ENCODE peak calls at places on chromosomes 7 and 10, in four cellular contexts. U is midbrain; S is nucleus accumbens; M is activated CD8-positive, alpha-beta memory T cell treated with anti-CD3 and anti-CD28 coated beads for 48 hours. K is an unnamed sample.

GRCh38 chr7:99024066-99024465 is 119.8 kb downstream of the SMURF1 start:
- DNase-seq in U (no peak), S (no peak), M (no peak), K (no peak)

GRCh38 chr10:86367339-86367951 is 850 bp upstream of the GRID1 start:
- DNase-seq in U (peak; percentile 55), S (peak; percentile 48), M (no peak), K (no peak)

GRCh38 chr10:12790270-12790669 is 211.2 kb downstream of the CCDC3 start:
- DNase-seq in U (no peak), S (no peak), M (no peak), K (no peak)

GRCh38 chr7:84136336-84136735 is 58.3 kb downstream of the SEMA3A start:
- DNase-seq in U (no peak), S (no peak), M (no peak), K (no peak)

GRCh38 chr10:112963835-112964234 is 13.8 kb downstream of the TCF7L2 start:
- DNase-seq in U (no peak), S (no peak), M (no peak), K (peak; percentile 40)

GRCh38 chr10:3538291-3538849 is 246.6 kb downstream of the KLF6 start:
- DNase-seq in U (no peak), S (no peak), M (no peak), K (no peak)

GRCh38 chr10:49089152-49089788 is 26.1 kb downstream of the VSTM4 start:
- DNase-seq in U (no peak), S (no peak), M (no peak), K (no peak)

GRCh38 chr10:97321807-97322195 is 2.7 kb downstream of the FRAT1 start:
- DNase-seq in U (peak; percentile 57), S (peak; percentile 18), M (no peak), K (no peak)

GRCh38 chr7:143987513-143987912 is 12.6 kb upstream of the OR6B1 start:
- DNase-seq in U (no peak), S (no peak), M (no peak), K (no peak)

GRCh38 chr10:132876967-132877366 is 65.4 kb downstream of the CFAP46 start:
- DNase-seq in U (no peak), S (no peak), M (no peak), K (no peak)

GRCh38 chr10:72567421-72567820 is 58.5 kb downstream of the MICU1 start:
- DNase-seq in U (no peak), S (no peak), M (no peak), K (peak; percentile 28)

GRCh38 chr10:78464118-78464855 is 430.6 kb downstream of the RPS24 start:
- DNase-seq in U (no peak), S (no peak), M (no peak), K (no peak)

GRCh38 chr7:36784991-36785940 is 61.0 kb upstream of the AOAH start:
- DNase-seq in U (peak; percentile 14), S (no peak), M (peak; percentile 49), K (no peak)

GRCh38 chr7:148209643-148210042 is 380.9 kb upstream of the C7orf33 start:
- DNase-seq in U (no peak), S (no peak), M (no peak), K (no peak)

GRCh38 chr7:6654842-6655610 is 17.9 kb downstream of the ZNF316 start:
- DNase-seq in U (no peak), S (no peak), M (no peak), K (no peak)

GRCh38 chr7:74069790-74070618 is 13.6 kb upstream of the LIMK1 start:
- DNase-seq in U (no peak), S (no peak), M (no peak), K (no peak)

GRCh38 chr10:127853868-127854768 is 38.6 kb downstream of the CLRN3 start:
- DNase-seq in U (peak; percentile 84), S (peak; percentile 74), M (peak; percentile 9), K (peak; percentile 47)

GRCh38 chr7:132255898-132256297 is 320.4 kb downstream of the PLXNA4 start:
- DNase-seq in U (no peak), S (no peak), M (no peak), K (no peak)

GRCh38 chr10:132592790-132593788 is 55.5 kb downstream of the INPP5A start:
- DNase-seq in U (no peak), S (no peak), M (no peak), K (no peak)

GRCh38 chr10:69902835-69903535 is 101.3 kb downstream of the COL13A1 start:
- DNase-seq in U (no peak), S (no peak), M (no peak), K (no peak)

K was measured in IMR-90.